ENCODE peak calls at places on chromosome 15, in five cellular contexts. One of them, this sample, is unnamed. For H3K9me3, the result is how much of the 10 kb centered on the place peaks cover.

GRCh38 chr15:38860253-38860652 is 295.6 kb upstream of the RASGRP1 start:
- DNase-seq in psoas muscle: no peak
- DNase-seq in body of pancreas: no peak
- DNase-seq in PC-3: no peak
- DNase-seq in transverse colon: no peak
- DNase-seq in this sample: no peak

GRCh38 chr15:49926731-49927130 is 192.3 kb downstream of the ATP8B4 start:
- DNase-seq in body of pancreas: no peak
- DNase-seq in PC-3: no peak
- DNase-seq in psoas muscle: no peak
- DNase-seq in transverse colon: no peak
- DNase-seq in this sample: no peak

GRCh38 chr15:79466488-79466887 is 34.4 kb downstream of the MINAR1 start:
- DNase-seq in body of pancreas: no peak
- DNase-seq in psoas muscle: no peak
- DNase-seq in transverse colon: no peak
- DNase-seq in PC-3: no peak
- DNase-seq in this sample: no peak

GRCh38 chr15:31974855-31975421 is 55.4 kb upstream of the CHRNA7 start:
- DNase-seq in transverse colon: peak
- DNase-seq in PC-3: peak
- DNase-seq in psoas muscle: no peak
- DNase-seq in body of pancreas: peak
- DNase-seq in this sample: peak

GRCh38 chr15:83206971-83207621 is 527 bp downstream of the HDGFL3 start:
- DNase-seq in body of pancreas: peak
- DNase-seq in transverse colon: peak
- DNase-seq in psoas muscle: peak
- DNase-seq in PC-3: peak
- DNase-seq in this sample: no peak

GRCh38 chr15:39598186-39598850 is 17.4 kb downstream of the THBS1 start:
- DNase-seq in PC-3: peak
- DNase-seq in transverse colon: no peak
- DNase-seq in body of pancreas: no peak
- DNase-seq in psoas muscle: no peak
- DNase-seq in this sample: no peak

GRCh38 chr15:81758789-81759188 is 287.0 kb downstream of the MEX3B start:
- DNase-seq in transverse colon: no peak
- DNase-seq in body of pancreas: no peak
- DNase-seq in psoas muscle: no peak
- DNase-seq in PC-3: no peak
- DNase-seq in this sample: no peak

GRCh38 chr15:50830477-50831354 is 65.2 kb upstream of the SPPL2A start:
- DNase-seq in transverse colon: no peak
- DNase-seq in PC-3: no peak
- DNase-seq in psoas muscle: no peak
- DNase-seq in body of pancreas: no peak
- DNase-seq in this sample: no peak

DNA sequence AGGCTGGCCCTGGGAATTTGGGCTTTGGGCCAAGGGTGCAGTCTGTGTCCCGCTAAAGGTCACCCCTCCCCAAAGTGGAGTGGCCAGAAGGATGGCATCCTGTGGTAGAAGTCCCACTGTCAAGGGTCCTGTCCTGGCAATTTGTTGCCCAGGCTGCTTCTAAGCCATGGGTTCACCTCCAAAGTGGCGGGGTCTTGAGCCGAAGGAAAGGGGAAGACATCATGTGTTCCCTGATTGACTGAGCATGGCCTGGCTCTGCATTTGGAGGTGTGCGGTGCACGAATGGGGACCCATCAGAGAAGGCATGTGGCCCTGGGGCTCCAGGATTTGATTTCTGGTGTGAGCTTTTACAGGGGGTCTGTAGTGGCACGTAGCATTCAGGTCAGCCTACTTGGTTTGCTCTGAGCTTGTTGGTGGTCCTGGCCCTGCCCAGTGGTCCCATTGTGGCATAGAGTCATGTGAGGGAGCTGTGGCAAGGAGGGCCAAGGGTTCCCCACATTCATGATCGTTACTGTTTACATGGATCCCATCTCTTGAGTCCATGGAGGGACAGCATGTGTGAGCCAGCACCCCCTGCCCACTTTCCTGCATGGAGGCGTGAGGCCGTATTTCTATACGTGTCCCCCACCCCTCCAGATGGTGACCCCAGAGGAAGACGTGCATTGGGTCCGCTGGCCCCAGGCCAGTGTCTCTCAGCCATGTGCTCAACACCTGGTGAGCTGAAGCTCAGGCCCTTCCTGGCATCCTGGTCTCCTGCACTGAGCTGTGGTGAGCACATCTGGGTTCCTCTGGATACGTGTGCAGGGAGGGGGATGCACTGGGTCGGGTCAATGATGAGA is 225.1 kb downstream of the SNRPN start:
- DNase-seq in body of pancreas: no peak
- DNase-seq in PC-3: no peak
- DNase-seq in transverse colon: peak
- DNase-seq in psoas muscle: peak
- DNase-seq in this sample: peak
- H3K9me3 ChIP-seq in body of pancreas: under half
- H3K9me3 ChIP-seq in PC-3: under half
- H3K9me3 ChIP-seq in transverse colon: under half
- H3K9me3 ChIP-seq in psoas muscle: under half
- H3K9me3 ChIP-seq in this sample: under half

GRCh38 chr15:25188551-25189101 is 233.8 kb downstream of the SNRPN start:
- DNase-seq in PC-3: no peak
- DNase-seq in body of pancreas: no peak
- DNase-seq in psoas muscle: peak
- DNase-seq in transverse colon: no peak
- DNase-seq in this sample: no peak
- H3K9me3 ChIP-seq in PC-3: under half
- H3K9me3 ChIP-seq in body of pancreas: under half
- H3K9me3 ChIP-seq in psoas muscle: under half
- H3K9me3 ChIP-seq in transverse colon: under half
- H3K9me3 ChIP-seq in this sample: under half

GRCh38 chr15:99140590-99140989 is 35.7 kb downstream of the SYNM start:
- DNase-seq in PC-3: no peak
- DNase-seq in psoas muscle: no peak
- DNase-seq in transverse colon: no peak
- DNase-seq in body of pancreas: no peak
- DNase-seq in this sample: no peak
- H3K9me3 ChIP-seq in PC-3: under half
- H3K9me3 ChIP-seq in psoas muscle: under half
- H3K9me3 ChIP-seq in transverse colon: under half
- H3K9me3 ChIP-seq in body of pancreas: under half
- H3K9me3 ChIP-seq in this sample: under half

DNA sequence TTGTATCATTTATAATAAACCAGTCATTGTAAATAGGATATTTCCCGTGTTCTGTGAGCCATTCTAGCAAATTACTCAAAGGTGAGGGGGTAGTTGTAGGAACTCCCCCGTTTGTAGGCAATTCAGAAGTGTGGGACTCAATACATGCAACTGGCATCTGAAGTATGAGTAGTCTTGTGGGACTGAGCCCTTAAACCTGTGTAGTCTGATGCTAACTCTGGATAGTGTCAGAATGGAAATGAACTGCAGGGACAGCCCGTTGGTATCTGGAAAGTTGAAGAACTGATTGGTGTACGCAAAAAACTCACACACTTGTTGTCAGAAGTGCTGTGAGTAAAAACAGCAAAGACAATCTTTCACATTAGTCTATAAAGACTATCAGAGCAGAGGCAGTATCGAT is 32.6 kb downstream of the HERC1 start:
- DNase-seq in psoas muscle: no peak
- DNase-seq in body of pancreas: no peak
- DNase-seq in transverse colon: no peak
- DNase-seq in PC-3: no peak
- DNase-seq in this sample: no peak
- H3K9me3 ChIP-seq in psoas muscle: under half
- H3K9me3 ChIP-seq in body of pancreas: under half
- H3K9me3 ChIP-seq in transverse colon: under half
- H3K9me3 ChIP-seq in PC-3: under half
- H3K9me3 ChIP-seq in this sample: under half

This sample was measured in T-helper 17 cell.